ENCODE peak calls at places on chromosomes 6 and 20, in seven cellular contexts. K is CD8-positive, alpha-beta T cell; A is CD4-positive, alpha-beta T cell; T is sigmoid colon; M is keratinocyte; V is psoas muscle; G is SJSA1. Z is an unnamed sample.

GRCh38 chr6:95240514-95240913 is 336.8 kb upstream of the MANEA start:
- DNase-seq in K (no peak), A (no peak), T (no peak), M (no peak), V (no peak), G (no peak), Z (no peak)

GRCh38 chr6:112235956-112236355 is 18.4 kb downstream of the LAMA4 start:
- DNase-seq in K (no peak), A (no peak), T (no peak), M (no peak), V (no peak), G (no peak), Z (no peak)

GRCh38 chr20:5364997-5365597 is 48.3 kb upstream of the PROKR2 start:
- DNase-seq in K (no peak), A (no peak), T (no peak), M (no peak), V (no peak), G (peak), Z (no peak)

GRCh38 chr20:54025166-54025835 is 45.1 kb downstream of the BCAS1 start:
- DNase-seq in K (no peak), A (no peak), T (no peak), M (no peak), V (no peak), G (no peak), Z (no peak)

GRCh38 chr6:152124432-152125074 is 317.1 kb downstream of the ESR1 start:
- DNase-seq in K (no peak), A (no peak), T (no peak), M (no peak), V (no peak), G (no peak), Z (no peak)

GRCh38 chr20:38395165-38395564 is 40.0 kb downstream of the SNHG17 start:
- DNase-seq in K (no peak), A (no peak), T (no peak), M (no peak), V (no peak), G (peak), Z (no peak)

GRCh38 chr6:133606833-133607232 is 282.1 kb upstream of the TCF21 start:
- DNase-seq in K (no peak), A (no peak), T (no peak), M (no peak), V (no peak), G (no peak), Z (no peak)

GRCh38 chr6:147000545-147001488 is 203.4 kb upstream of the STXBP5 start:
- DNase-seq in K (no peak), A (no peak), T (no peak), M (no peak), V (no peak), G (no peak), Z (no peak)

GRCh38 chr6:10310826-10311225 is 104.0 kb downstream of the TFAP2A start:
- DNase-seq in K (no peak), A (no peak), T (no peak), M (peak), V (no peak), G (no peak), Z (no peak)

GRCh38 chr6:27767851-27768250 is 144.3 kb downstream of the OR2B2 start:
- DNase-seq in K (no peak), A (no peak), T (no peak), M (no peak), V (no peak), G (no peak), Z (no peak)

GRCh38 chr20:7866279-7866678 is 74.0 kb downstream of the HAO1 start:
- DNase-seq in K (no peak), A (no peak), T (no peak), M (no peak), V (no peak), G (no peak), Z (no peak)

GRCh38 chr6:116239856-116240255 is 14.0 kb downstream of the TSPYL4 start:
- DNase-seq in K (no peak), A (no peak), T (no peak), M (no peak), V (no peak), G (no peak), Z (no peak)

GRCh38 chr20:32457476-32457986 is 99.4 kb downstream of the ASXL1 start:
- DNase-seq in K (no peak), A (no peak), T (peak), M (no peak), V (peak), G (peak), Z (peak)

GRCh38 chr6:166905013-166905412 is 51.3 kb downstream of the RNASET2 start:
- DNase-seq in K (no peak), A (no peak), T (no peak), M (no peak), V (no peak), G (no peak), Z (no peak)

GRCh38 chr6:142302427-142303190 is 802 bp downstream of the ADGRG6 start:
- DNase-seq in K (no peak), A (no peak), T (no peak), M (no peak), V (no peak), G (no peak), Z (no peak)

GRCh38 chr6:116280161-116280959 is 630 bp upstream of the TSPYL1 start:
- DNase-seq in K (no peak), A (no peak), T (no peak), M (no peak), V (no peak), G (no peak), Z (no peak)

GRCh38 chr6:139695361-139695760 is 320.9 kb upstream of the CITED2 start:
- DNase-seq in K (no peak), A (no peak), T (no peak), M (no peak), V (no peak), G (no peak), Z (no peak)

GRCh38 chr20:51014797-51015722 is 7.8 kb downstream of the KCNG1 start:
- DNase-seq in K (no peak), A (no peak), T (no peak), M (no peak), V (no peak), G (peak), Z (no peak)

GRCh38 chr20:5279661-5280060 is 37.1 kb downstream of the PROKR2 start:
- DNase-seq in K (no peak), A (no peak), T (no peak), M (no peak), V (no peak), G (no peak), Z (no peak)

DNA sequence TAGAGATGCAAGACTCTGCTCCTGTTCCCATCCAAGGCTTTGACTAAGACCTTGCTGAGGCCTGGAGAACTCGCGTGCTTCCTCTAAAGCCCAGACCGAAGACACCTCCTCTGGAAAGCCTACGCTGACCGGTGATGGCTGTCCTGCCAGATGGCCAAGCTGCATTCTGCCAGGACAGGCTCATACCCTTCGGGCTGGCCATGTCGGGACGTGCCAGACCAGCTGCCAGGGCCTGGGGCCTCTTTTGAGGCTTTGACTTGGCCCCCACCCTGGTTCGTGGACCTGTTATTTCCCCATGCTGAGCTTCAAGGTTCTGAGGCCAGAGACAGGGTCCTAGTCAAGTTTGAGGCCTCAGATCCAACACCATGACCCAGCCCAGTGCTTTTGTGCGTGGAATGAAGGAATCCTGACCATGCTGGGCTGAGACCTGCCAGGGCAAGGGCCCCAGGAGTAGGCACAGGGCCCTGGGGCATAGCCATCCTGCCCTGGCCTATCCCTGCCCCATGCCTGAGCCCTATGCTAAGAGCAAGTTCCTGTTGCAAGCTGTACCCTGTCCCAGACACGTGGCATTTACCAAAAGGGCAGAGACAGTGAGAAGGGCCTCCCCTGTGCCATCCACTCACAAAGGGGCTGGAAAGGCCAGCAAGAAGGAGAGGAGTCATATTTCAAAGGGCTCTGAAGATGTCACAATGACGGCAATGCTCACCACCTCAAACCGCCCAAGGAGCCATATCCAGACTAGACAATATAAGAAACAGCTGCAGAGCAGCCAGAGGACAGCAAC is 42.8 kb downstream of the MRPL14 start:
- DNase-seq in K (no peak), A (no peak), T (no peak), M (peak), V (peak), G (no peak), Z (no peak)
- H3K27ac ChIP-seq in K (no peak), A (no peak), T (no peak), M (no peak), V (peak), G (no peak), Z (no peak)

GRCh38 chr6:2224847-2225382 is 20.5 kb downstream of the GMDS start:
- DNase-seq in K (no peak), A (no peak), T (no peak), M (no peak), V (no peak), G (no peak), Z (no peak)
- H3K27ac ChIP-seq in K (no peak), A (no peak), T (no peak), M (no peak), V (no peak), G (no peak), Z (no peak)

GRCh38 chr6:168179133-168179532 is 100.1 kb upstream of the FRMD1 start:
- DNase-seq in K (no peak), A (no peak), T (peak), M (no peak), V (no peak), G (peak), Z (no peak)
- H3K27ac ChIP-seq in K (no peak), A (no peak), T (no peak), M (no peak), V (no peak), G (no peak), Z (no peak)

GRCh38 chr20:1829531-1829930 is 65.7 kb upstream of the SIRPA start:
- DNase-seq in K (no peak), A (no peak), T (no peak), M (no peak), V (no peak), G (no peak), Z (no peak)
- H3K27ac ChIP-seq in K (no peak), A (no peak), T (no peak), M (peak), V (no peak), G (no peak), Z (peak)

GRCh38 chr6:20198764-20199174 is 13.5 kb downstream of the MBOAT1 start:
- DNase-seq in K (no peak), A (no peak), T (no peak), M (no peak), V (no peak), G (no peak), Z (no peak)

GRCh38 chr6:20202699-20203302 is 9.5 kb downstream of the MBOAT1 start:
- DNase-seq in K (no peak), A (no peak), T (no peak), M (no peak), V (no peak), G (no peak), Z (no peak)

GRCh38 chr6:20202070-20202658 is 10.1 kb downstream of the MBOAT1 start:
- DNase-seq in K (no peak), A (no peak), T (no peak), M (peak), V (no peak), G (no peak), Z (no peak)

GRCh38 chr6:20198156-20198555 is 14.1 kb downstream of the MBOAT1 start:
- DNase-seq in K (no peak), A (no peak), T (no peak), M (no peak), V (no peak), G (no peak), Z (no peak)

DNA sequence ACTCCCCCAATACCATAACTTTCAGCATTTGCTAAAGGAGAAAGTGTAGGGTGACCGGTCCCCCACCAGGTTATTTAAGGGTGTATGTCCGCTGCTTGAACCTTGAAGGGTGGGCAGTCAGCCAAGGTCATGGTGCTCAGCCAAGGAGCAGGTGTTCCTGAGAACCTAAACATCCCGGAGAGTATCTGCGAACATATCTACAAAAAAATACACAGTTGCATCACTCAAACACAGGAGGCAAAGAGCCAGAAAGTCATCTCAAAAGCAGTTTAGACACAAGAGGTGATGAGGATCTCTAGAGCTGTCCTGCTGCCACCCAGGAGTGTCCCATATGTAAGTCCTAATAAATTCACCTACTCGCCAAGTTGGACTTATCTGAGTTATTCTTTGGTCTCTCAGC is 11.5 kb downstream of the MBOAT1 start:
- DNase-seq in K (no peak), A (no peak), T (no peak), M (no peak), V (no peak), G (no peak), Z (no peak)
- H3K27ac ChIP-seq in K (no peak), A (no peak), T (peak), M (peak), V (no peak), G (peak), Z (no peak)

GRCh38 chr6:80314531-80314930 is 208.1 kb downstream of the BCKDHB start:
- DNase-seq in K (no peak), A (no peak), T (no peak), M (no peak), V (no peak), G (no peak), Z (no peak)

GRCh38 chr6:80316655-80317332 is 210.3 kb downstream of the BCKDHB start:
- DNase-seq in K (no peak), A (no peak), T (no peak), M (no peak), V (no peak), G (no peak), Z (no peak)

GRCh38 chr6:80321011-80321410 is 214.5 kb downstream of the BCKDHB start:
- DNase-seq in K (no peak), A (no peak), T (no peak), M (no peak), V (no peak), G (no peak), Z (no peak)

DNA sequence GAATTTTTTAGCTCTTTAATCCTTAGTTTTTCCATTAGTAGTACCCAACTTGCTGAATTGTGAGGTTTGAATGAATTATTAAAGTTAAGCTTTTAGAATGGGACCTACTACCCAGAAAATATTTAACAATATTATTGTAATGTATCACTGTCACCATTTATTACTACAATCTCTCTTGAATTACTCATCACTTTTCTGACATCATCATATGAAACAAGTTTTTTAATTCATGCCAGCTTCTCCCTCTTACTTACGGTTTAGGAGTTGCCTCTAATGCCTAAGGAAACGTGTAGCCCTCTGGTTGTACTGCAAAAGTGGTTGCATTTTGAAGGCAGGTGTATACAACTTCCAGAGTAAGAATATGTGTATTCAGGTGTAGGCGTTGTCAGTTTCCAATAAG is 212.8 kb downstream of the BCKDHB start:
- DNase-seq in K (no peak), A (no peak), T (no peak), M (no peak), V (no peak), G (no peak), Z (no peak)
- H3K27ac ChIP-seq in K (no peak), A (no peak), T (no peak), M (no peak), V (no peak), G (no peak), Z (no peak)

GRCh38 chr6:150924808-150925654 is 59.5 kb downstream of the MTHFD1L start:
- DNase-seq in K (no peak), A (no peak), T (no peak), M (no peak), V (no peak), G (no peak), Z (no peak)
- H3K27ac ChIP-seq in K (no peak), A (no peak), T (no peak), M (no peak), V (no peak), G (no peak), Z (no peak)

Z was measured in substantia nigra.